ENCODE peak calls at places on chromosome 5, in six cellular contexts. F is NCI-H187 treated with DMSO at 0.1 percent for 48 hours, W is T1000, Y is NCI-H774, M is progenitor cell of endocrine pancreas, Q is HTR-8/SVneo. N is an unnamed sample.

GRCh38 chr5:132434813-132435286 is 55.7 kb downstream of the IRF1 start:
- DNase-seq in M (no peak), W (no peak), Q (no peak), Y (no peak), F (no peak), N (no peak)

GRCh38 chr5:98705841-98706240 is 67.6 kb upstream of the RGMB start:
- DNase-seq in M (no peak), F (no peak), Y (no peak), W (no peak), Q (no peak), N (no peak)

GRCh38 chr5:61280205-61280604 is 51.9 kb upstream of the ZSWIM6 start:
- DNase-seq in Y (peak; percentile 73), W (no peak), F (peak; percentile 93), M (no peak), Q (no peak), N (no peak)

GRCh38 chr5:122611401-122611800 is 163.5 kb upstream of the SNX2 start:
- DNase-seq in W (no peak), Q (no peak), F (no peak), Y (no peak), M (no peak), N (no peak)

GRCh38 chr5:82011761-82012160 is 39.9 kb downstream of the ATG10 start:
- DNase-seq in W (no peak), M (no peak), Q (no peak), Y (no peak), F (no peak), N (no peak)

GRCh38 chr5:10441992-10442435 is 335 bp downstream of the ROPN1L start:
- DNase-seq in Q (peak; percentile 73), Y (no peak), W (no peak), F (no peak), M (no peak), N (no peak)

GRCh38 chr5:150272531-150272930 is 17.0 kb downstream of the CAMK2A start:
- DNase-seq in M (no peak), Q (peak; percentile 62), F (no peak), Y (no peak), W (no peak), N (no peak)

GRCh38 chr5:78065663-78066062 is 228.8 kb downstream of the AP3B1 start:
- DNase-seq in W (no peak), Q (no peak), F (no peak), M (no peak), Y (no peak), N (no peak)

GRCh38 chr5:175257128-175257846 is 186.7 kb downstream of the DRD1 start:
- DNase-seq in M (no peak), W (no peak), Y (no peak), Q (no peak), F (no peak), N (no peak)

GRCh38 chr5:132808448-132808847 is 4.7 kb upstream of the SOWAHA start:
- DNase-seq in Q (no peak), F (no peak), W (no peak), Y (no peak), M (no peak), N (no peak)

GRCh38 chr5:132296412-132297001 is 2.3 kb downstream of the SLC22A4 start:
- DNase-seq in W (no peak), M (no peak), Y (no peak), Q (no peak), F (no peak), N (peak; percentile 95)

GRCh38 chr5:5494489-5495402 is 72.3 kb downstream of the ICE1 start:
- DNase-seq in F (peak; percentile 28), W (no peak), M (peak; percentile 65), Q (peak; percentile 15), Y (peak; percentile 91), N (no peak)

GRCh38 chr5:176853151-176853793 is 42.9 kb downstream of the UNC5A start:
- DNase-seq in Q (no peak), W (no peak), M (no peak), F (no peak), Y (no peak), N (no peak)

GRCh38 chr5:124297826-124298225 is 448.6 kb downstream of the ZNF608 start:
- DNase-seq in Y (no peak), W (no peak), M (no peak), F (no peak), Q (no peak), N (no peak)

GRCh38 chr5:10652151-10652550 is 88.3 kb downstream of the ANKRD33B start:
- DNase-seq in Q (no peak), Y (no peak), F (no peak), W (no peak), M (no peak), N (no peak)

GRCh38 chr5:54311178-54311811 is 922 bp upstream of the ARL15 start:
- DNase-seq in W (no peak), Q (peak; percentile 28), M (no peak), Y (no peak), F (no peak), N (no peak)

GRCh38 chr5:66655395-66656324 is 59.5 kb downstream of the MAST4 start:
- DNase-seq in W (no peak), M (no peak), F (no peak), Q (no peak), Y (no peak), N (no peak)

GRCh38 chr5:154761062-154761740 is 6.0 kb downstream of the LARP1 start:
- DNase-seq in M (no peak), Q (no peak), W (no peak), Y (no peak), F (no peak), N (no peak)

GRCh38 chr5:82720213-82720612 is 357.0 kb downstream of the TMEM167A start:
- DNase-seq in F (no peak), W (no peak), Q (no peak), M (no peak), Y (no peak), N (no peak)

GRCh38 chr5:79193643-79194042 is 42.3 kb upstream of the JMY start:
- DNase-seq in Y (no peak), F (no peak), M (no peak), W (peak; percentile 11), Q (peak; percentile 26), N (no peak)

GRCh38 chr5:175821790-175822211 is 49.6 kb upstream of the CPLX2 start:
- DNase-seq in Y (no peak), Q (no peak), W (no peak), M (no peak), F (no peak), N (no peak)

GRCh38 chr5:141223112-141223783 is at the start of gene PCDHB14:
- DNase-seq in F (no peak), M (no peak), W (no peak), Q (peak; percentile 47), Y (no peak), N (no peak)

GRCh38 chr5:91925249-91925648 is 542.1 kb upstream of the ARRDC3 start:
- DNase-seq in W (no peak), Y (no peak), M (no peak), F (no peak), Q (no peak), N (no peak)

GRCh38 chr5:107570805-107571531 is 99.8 kb downstream of the EFNA5 start:
- DNase-seq in W (no peak), Q (no peak), F (no peak), Y (no peak), M (no peak), N (peak; percentile 62)

GRCh38 chr5:52800394-52801213 is 12.9 kb downstream of the ITGA1 start:
- DNase-seq in F (no peak), W (no peak), Y (no peak), Q (no peak), M (peak; percentile 11), N (no peak)

GRCh38 chr5:138649316-138649720 is 74.1 kb upstream of the HSPA9 start:
- DNase-seq in W (no peak), F (no peak), Y (no peak), M (no peak), Q (no peak), N (no peak)

GRCh38 chr5:141354900-141355469 is at the start of gene PCDHGA4:
- DNase-seq in Y (no peak), W (no peak), Q (no peak), F (no peak), M (no peak), N (no peak)

GRCh38 chr5:159976921-159977320 is 32.0 kb upstream of the TTC1 start:
- DNase-seq in W (no peak), Y (no peak), F (no peak), Q (no peak), M (no peak), N (no peak)

GRCh38 chr5:124453221-124454032 is 293.0 kb downstream of the ZNF608 start:
- DNase-seq in W (no peak), Y (no peak), Q (no peak), M (no peak), F (no peak), N (no peak)

GRCh38 chr5:124230456-124230855 is 516.0 kb downstream of the ZNF608 start:
- DNase-seq in W (no peak), Q (no peak), M (no peak), F (no peak), Y (no peak), N (no peak)

GRCh38 chr5:176474476-176474875 is 26.3 kb downstream of the FAF2 start:
- DNase-seq in M (no peak), W (no peak), Y (no peak), F (no peak), Q (no peak), N (no peak)

GRCh38 chr5:149576021-149576420 is 5.3 kb upstream of the ARHGEF37 start:
- DNase-seq in W (no peak), F (no peak), M (no peak), Q (no peak), Y (no peak), N (no peak)

GRCh38 chr5:53580547-53580946 is 20.1 kb downstream of the NDUFS4 start:
- DNase-seq in Q (no peak), M (no peak), W (no peak), F (no peak), Y (no peak), N (no peak)

N was measured in pulmonary artery endothelial cell.